ENCODE peak calls at places on chromosome 11, in nine cellular contexts. Q is A673; I is CD8-positive, alpha-beta memory T cell; J is GM23248; O is colonic mucosa; Z is astrocyte; F is psoas muscle; T is uterus; E is adipocyte. C is an unnamed sample.

GRCh38 chr11:130519128-130519932 is 70.9 kb downstream of the ADAMTS15 start:
- DNase-seq in Q (no peak), I (no peak), J (no peak), O (no peak), Z (no peak), F (no peak), T (no peak), E (no peak), C (no peak)

GRCh38 chr11:75715688-75716087 is 1.9 kb upstream of the MOGAT2 start:
- DNase-seq in Q (no peak), I (no peak), J (no peak), O (peak; percentile 50), Z (no peak), F (no peak), T (no peak), E (no peak), C (no peak)

GRCh38 chr11:70358797-70359196 is 39.5 kb upstream of the CTTN start:
- DNase-seq in Q (no peak), I (no peak), J (no peak), O (no peak), Z (no peak), F (no peak), T (no peak), E (no peak), C (no peak)

GRCh38 chr11:17439316-17439782 is 37.3 kb downstream of the ABCC8 start:
- DNase-seq in Q (no peak), I (no peak), J (no peak), O (no peak), Z (no peak), F (no peak), T (no peak), E (no peak), C (no peak)

GRCh38 chr11:18310800-18311340 is 11.1 kb downstream of the HPS5 start:
- DNase-seq in Q (no peak), I (no peak), J (peak; percentile 21), O (no peak), Z (peak; percentile 74), F (no peak), T (no peak), E (peak; percentile 61), C (no peak)

GRCh38 chr11:108916935-108917334 is 252.1 kb downstream of the DDX10 start:
- DNase-seq in Q (no peak), I (no peak), J (no peak), O (no peak), Z (no peak), F (no peak), T (no peak), E (no peak), C (no peak)

GRCh38 chr11:59616396-59616982 is 915 bp upstream of the OSBP start:
- DNase-seq in Q (no peak), I (no peak), J (no peak), O (no peak), Z (no peak), F (peak; percentile 98), T (no peak), E (no peak), C (no peak)

GRCh38 chr11:72333657-72334056 is 89.7 kb upstream of the PHOX2A start:
- DNase-seq in Q (no peak), I (peak; percentile 39), J (no peak), O (no peak), Z (peak; percentile 18), F (no peak), T (no peak), E (no peak), C (no peak)

GRCh38 chr11:117621226-117621625 is 175.8 kb downstream of the DSCAML1 start:
- DNase-seq in Q (peak; percentile 14), I (no peak), J (peak; percentile 35), O (peak; percentile 28), Z (no peak), F (no peak), T (no peak), E (no peak), C (no peak)

GRCh38 chr11:12287009-12287373 is 90.4 kb upstream of the PARVA start:
- DNase-seq in Q (peak; percentile 73), I (no peak), J (peak; percentile 95), O (peak; percentile 38), Z (peak; percentile 97), F (peak; percentile 76), T (peak; percentile 77), E (peak; percentile 94), C (no peak)

GRCh38 chr11:111730031-111730430 is 36.2 kb downstream of the PPP2R1B start:
- DNase-seq in Q (no peak), I (no peak), J (no peak), O (no peak), Z (peak; percentile 32), F (peak; percentile 15), T (no peak), E (no peak), C (no peak)

GRCh38 chr11:134654161-134654915 is 242.3 kb upstream of the B3GAT1 start:
- DNase-seq in Q (peak; percentile 11), I (peak; percentile 26), J (no peak), O (peak; percentile 10), Z (no peak), F (no peak), T (no peak), E (no peak), C (no peak)

DNA sequence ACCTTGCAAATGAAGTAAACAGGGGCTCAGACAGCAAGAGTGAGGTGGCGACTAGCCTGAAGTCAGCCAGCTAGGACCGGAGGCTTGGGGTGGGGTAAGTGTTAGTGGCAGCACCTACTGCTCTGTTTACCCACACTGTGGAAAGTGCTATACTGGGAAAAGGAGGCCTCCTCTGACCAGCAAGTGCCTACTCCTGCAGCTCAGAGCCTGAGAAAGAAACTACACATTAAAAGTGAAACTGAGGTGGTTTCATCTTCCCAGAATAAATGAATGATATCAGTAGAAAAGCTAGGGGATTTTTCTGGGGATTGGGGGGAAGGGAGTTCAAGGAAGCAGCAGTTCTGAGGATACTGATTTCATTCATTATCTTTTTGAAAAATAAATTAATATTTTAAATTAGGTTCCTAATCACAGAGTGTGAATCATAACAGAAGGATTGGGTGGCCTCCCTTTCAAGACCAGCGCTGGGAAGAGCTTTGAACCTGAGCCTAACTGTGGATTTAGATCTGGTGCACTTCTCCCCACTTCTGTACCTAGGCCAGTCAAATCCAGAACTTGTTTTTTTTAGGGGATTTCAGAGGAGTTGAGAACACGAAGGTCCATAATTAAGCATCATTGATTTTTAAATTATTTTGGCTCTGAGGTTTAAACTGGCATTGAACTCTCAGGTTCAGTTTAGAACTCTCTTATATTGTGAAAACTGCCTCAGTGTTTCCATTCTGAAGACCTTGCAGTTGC is 48.1 kb upstream of the GRAMD1B start:
- DNase-seq in Q (no peak), I (no peak), J (no peak), O (no peak), Z (no peak), F (no peak), T (no peak), E (no peak), C (no peak)
- H3K4me3 ChIP-seq in Q (no peak overlapping the region), I (no peak overlapping the region), J (no peak overlapping the region), O (no peak overlapping the region), Z (no peak overlapping the region), F (no peak overlapping the region), T (no peak overlapping the region), E (no peak overlapping the region), C (no peak overlapping the region)

DNA sequence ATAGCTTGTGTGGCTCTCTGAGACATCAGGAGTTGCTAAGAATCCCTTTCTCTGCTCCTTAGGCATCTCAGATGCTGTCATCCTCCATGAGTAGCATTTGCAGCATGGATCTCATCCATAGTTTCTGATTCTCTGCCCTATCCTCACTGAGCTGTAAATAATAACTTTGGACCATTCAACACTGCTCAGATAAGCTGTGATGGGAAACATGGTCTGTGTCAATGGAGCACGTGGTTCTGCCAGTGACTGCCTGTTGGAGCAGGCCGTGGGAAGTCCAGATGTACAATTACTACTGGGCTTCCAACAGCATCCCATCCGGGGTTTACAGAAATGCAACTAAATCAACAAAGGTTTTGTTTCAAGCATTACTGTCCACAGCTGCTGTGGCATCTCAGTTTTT is 160.1 kb downstream of the OR4C45 start:
- DNase-seq in Q (no peak), I (no peak), J (no peak), O (no peak), Z (no peak), F (no peak), T (no peak), E (no peak), C (no peak)
- H3K9me3 ChIP-seq in Q (peaks cover 12% of the 10 kb centered on the region), I (no peaks in the 10 kb centered on the region), J (no peaks in the 10 kb centered on the region), O (peaks cover 5% of the 10 kb centered on the region), Z (peaks cover 5% of the 10 kb centered on the region), F (no peaks in the 10 kb centered on the region), T (no peaks in the 10 kb centered on the region), E (no peaks in the 10 kb centered on the region), C (no peaks in the 10 kb centered on the region)

GRCh38 chr11:62392506-62392905 is 26.3 kb upstream of the SCGB1A1 start:
- DNase-seq in Q (no peak), I (no peak), J (no peak), O (no peak), Z (no peak), F (no peak), T (no peak), E (no peak), C (no peak)

GRCh38 chr11:62392944-62393628 is 25.7 kb upstream of the SCGB1A1 start:
- DNase-seq in Q (no peak), I (peak; percentile 29), J (peak; percentile 9), O (no peak), Z (no peak), F (no peak), T (no peak), E (no peak), C (no peak)

GRCh38 chr11:62395885-62396778 is 22.7 kb upstream of the SCGB1A1 start:
- DNase-seq in Q (no peak), I (no peak), J (no peak), O (no peak), Z (no peak), F (no peak), T (no peak), E (no peak), C (no peak)

GRCh38 chr11:62393735-62394134 is 25.1 kb upstream of the SCGB1A1 start:
- DNase-seq in Q (no peak), I (no peak), J (no peak), O (no peak), Z (no peak), F (no peak), T (no peak), E (no peak), C (no peak)

DNA sequence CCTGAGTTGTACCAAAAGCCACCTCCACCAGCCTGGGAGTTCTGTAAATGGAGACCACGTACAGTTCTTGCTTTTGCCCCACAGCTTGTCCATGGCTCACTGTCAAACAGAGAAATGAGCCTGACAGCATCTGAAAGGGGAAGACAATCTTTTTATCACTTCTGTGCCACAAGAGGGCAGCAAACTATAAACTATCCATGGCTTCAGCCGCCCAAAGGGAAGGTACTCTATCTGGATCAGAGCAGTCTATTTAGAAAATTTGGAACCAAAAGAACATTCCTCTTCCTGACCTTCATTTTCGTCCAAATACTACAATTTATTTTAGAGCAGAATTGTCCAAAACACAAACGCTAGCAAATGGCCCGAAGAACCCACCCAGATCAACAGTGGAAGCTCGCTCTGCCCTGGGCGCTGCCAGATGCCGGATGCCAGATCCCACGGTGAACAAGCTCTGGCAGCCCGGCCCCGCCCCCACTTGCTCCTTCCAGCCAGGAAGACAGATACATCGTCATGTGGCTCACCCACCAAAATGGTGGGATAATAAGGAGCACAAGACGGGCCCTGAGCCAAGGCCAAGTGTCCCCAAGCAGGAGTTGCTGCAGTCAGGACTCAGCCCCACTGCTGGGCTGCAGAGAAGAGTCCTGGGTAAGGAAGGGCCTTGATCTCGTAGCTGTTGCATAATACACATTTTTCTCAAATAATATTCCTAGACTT is 23.9 kb upstream of the SCGB1A1 start:
- DNase-seq in Q (peak; percentile 93), I (peak; percentile 53), J (peak; percentile 91), O (peak; percentile 67), Z (peak; percentile 66), F (peak; percentile 84), T (peak; percentile 87), E (peak; percentile 95), C (peak; percentile 63)
- H3K4me3 ChIP-seq in Q (peak overlapping the region; percentile 42), I (no peak overlapping the region), J (peak overlapping the region; percentile 71), O (no peak overlapping the region), Z (peak overlapping the region; percentile 47), F (peak overlapping the region; percentile 50), T (peak overlapping the region; percentile 14), E (peak overlapping the region; percentile 72), C (no peak overlapping the region)

GRCh38 chr11:129215506-129216245 is 23.6 kb upstream of the ARHGAP32 start:
- DNase-seq in Q (no peak), I (no peak), J (no peak), O (no peak), Z (no peak), F (no peak), T (no peak), E (no peak), C (peak; percentile 45)
- H3K9me3 ChIP-seq in Q (no peaks in the 10 kb centered on the region), I (no peaks in the 10 kb centered on the region), J (no peaks in the 10 kb centered on the region), O (no peaks in the 10 kb centered on the region), Z (no peaks in the 10 kb centered on the region), F (no peaks in the 10 kb centered on the region), T (no peaks in the 10 kb centered on the region), E (no peaks in the 10 kb centered on the region), C (no peaks in the 10 kb centered on the region)

C was measured in HAP-1.